ENCODE peak calls at places on chromosomes 7 and 10, in six cellular contexts. T, Q, F, V, S and B are unnamed samples.

GRCh38 chr7:768881-769504 is 41.9 kb upstream of the PRKAR1B start:
- DNase-seq in Q (no peak), S (no peak), F (no peak), T (peak), V (no peak), B (no peak)

GRCh38 chr10:98041352-98042043 is 11.1 kb upstream of the CRTAC1 start:
- DNase-seq in V (peak), T (peak), F (peak), Q (peak), S (peak), B (peak)

GRCh38 chr10:1120761-1121160 is 64.6 kb downstream of the WDR37 start:
- DNase-seq in Q (no peak), S (peak), F (no peak), V (no peak), T (no peak), B (no peak)

GRCh38 chr7:105224884-105225651 is 163.7 kb downstream of the SRPK2 start:
- DNase-seq in Q (peak), F (no peak), V (peak), S (peak), T (no peak), B (peak)

GRCh38 chr7:104962781-104963180 is 51.2 kb upstream of the KMT2E start:
- DNase-seq in S (no peak), V (peak), F (no peak), T (no peak), Q (no peak), B (no peak)

GRCh38 chr10:3754727-3755439 is 30.1 kb downstream of the KLF6 start:
- DNase-seq in S (peak), Q (no peak), T (no peak), F (peak), V (peak), B (no peak)

GRCh38 chr10:29268011-29268410 is 20.9 kb upstream of the LYZL1 start:
- DNase-seq in V (no peak), T (no peak), S (no peak), Q (no peak), F (no peak), B (no peak)

GRCh38 chr10:122525788-122526187 is 34.8 kb upstream of the DMBT1 start:
- DNase-seq in T (no peak), Q (no peak), S (no peak), V (no peak), F (peak), B (peak)

GRCh38 chr10:57694956-57695605 is 572.6 kb downstream of the IPMK start:
- DNase-seq in T (no peak), S (peak), F (no peak), V (peak), Q (no peak), B (no peak)

GRCh38 chr10:71077143-71077581 is 135.2 kb upstream of the UNC5B start:
- DNase-seq in T (no peak), S (no peak), V (peak), Q (no peak), F (no peak), B (no peak)

GRCh38 chr10:31706464-31706863 is 222.2 kb downstream of the ARHGAP12 start:
- DNase-seq in Q (no peak), V (no peak), S (no peak), T (no peak), F (no peak), B (no peak)

DNA sequence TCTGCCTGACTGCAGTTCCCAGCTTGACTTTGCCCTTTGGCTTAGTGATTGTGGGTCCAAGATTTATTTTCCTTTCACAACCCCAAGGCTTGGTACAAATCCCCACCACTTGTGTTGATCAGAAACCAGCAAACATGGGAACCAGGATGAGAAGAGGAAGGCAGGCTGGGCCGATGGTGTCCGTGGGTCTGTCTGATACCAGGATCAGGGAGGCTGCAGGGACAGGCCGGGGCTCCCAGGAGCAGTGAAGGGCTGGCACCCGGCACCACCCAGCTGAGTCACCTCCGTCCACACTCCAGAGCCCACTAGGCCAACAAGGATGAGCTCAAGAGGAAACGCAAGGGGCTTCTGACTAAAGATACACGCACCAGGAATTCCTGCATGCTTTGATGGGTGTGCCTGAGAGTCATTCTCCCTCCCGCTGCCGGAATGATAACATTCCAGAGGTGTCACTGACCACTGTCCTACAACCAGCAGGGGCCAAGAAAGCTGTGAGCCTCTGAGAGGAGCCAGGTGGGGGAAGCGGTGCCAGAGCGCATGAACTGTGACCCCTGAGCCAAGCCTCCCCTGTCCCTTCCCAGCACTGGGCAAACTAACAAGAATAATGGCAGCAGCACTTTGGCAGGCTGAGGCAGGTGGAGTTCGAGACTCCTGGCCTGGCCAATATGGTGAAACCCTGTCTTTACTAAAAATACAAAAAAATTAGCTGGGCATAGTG is 29.2 kb upstream of the PROSER2 start:
- DNase-seq in F (peak), Q (no peak), S (peak), V (peak), T (no peak), B (no peak)
- H2AFZ ChIP-seq in F (no peak), Q (no peak), S (peak), V (peak), T (no peak), B (no peak)

GRCh38 chr10:26372513-26373354 is 65.4 kb upstream of the APBB1IP start:
- DNase-seq in S (no peak), V (no peak), Q (peak), F (no peak), T (no peak), B (no peak)
- H3K4me2 ChIP-seq in S (no peak), V (no peak), Q (peak), F (no peak), T (no peak), B (no peak)

DNA sequence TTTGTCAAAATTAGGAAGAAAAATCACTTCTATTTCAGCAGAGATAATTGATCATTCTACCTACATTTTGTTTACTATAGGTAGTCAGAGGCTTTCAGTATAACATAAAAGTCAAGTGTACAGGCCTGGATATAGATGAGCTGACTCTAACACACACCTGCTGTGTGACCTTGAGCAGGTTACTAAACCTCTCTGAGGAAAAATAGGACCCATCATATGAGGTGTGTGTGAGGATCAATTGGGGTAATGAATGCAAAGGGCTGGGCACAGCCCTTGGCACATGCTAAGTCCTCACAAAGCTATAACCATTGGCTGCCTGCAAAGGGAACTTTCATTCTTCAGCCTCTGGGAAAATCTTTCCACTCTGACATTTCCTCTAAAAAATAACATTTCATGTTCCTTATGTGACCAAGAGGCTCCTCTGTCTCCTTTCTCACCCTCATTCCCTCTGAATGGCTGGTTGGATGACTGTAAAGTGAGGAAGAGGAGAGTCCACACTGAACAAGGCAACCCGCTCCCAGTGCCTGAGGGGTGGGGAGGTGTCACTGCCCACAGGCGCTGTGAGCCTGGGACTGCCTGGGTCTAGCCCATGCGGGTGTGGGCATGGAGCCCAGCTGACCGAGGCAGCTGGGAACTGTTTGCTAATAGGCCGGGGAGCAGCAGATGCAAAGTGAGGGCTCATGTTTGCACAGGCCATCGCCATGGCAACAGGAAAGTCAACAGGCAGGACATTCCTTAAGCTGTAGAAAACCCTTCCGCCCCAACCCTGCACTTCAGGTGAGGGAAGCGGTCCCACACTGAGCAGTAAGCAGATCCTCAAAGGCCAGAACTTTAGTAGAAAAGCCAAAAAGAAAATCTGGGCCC is 36.8 kb downstream of the MYOF start:
- DNase-seq in V (peak), F (peak), Q (peak), S (peak), T (no peak), B (no peak)
- H2AFZ ChIP-seq in V (no peak), F (no peak), Q (no peak), S (no peak), T (no peak), B (no peak)

DNA sequence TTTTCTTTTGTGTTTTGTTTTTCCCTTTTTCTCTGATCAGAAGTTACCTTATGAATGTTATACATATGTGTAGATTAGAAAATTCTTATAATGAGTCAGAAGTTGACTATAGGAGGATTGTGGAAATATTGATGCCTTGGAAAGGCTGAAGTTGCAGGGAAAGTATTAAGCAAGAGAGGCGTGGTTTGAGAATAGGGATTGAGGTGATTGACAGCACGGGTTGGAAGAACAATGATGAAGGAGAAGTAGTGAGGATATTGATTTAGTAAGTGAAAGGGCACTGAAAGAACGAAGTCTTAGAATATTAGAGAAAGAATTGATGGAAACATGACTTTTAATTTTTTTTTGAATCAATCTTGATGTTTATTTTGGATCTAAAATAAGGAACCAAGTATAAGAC is 176.0 kb downstream of the EXOC4 start:
- DNase-seq in Q (no peak), T (no peak), V (no peak), S (no peak), F (no peak), B (no peak)
- H3K4me2 ChIP-seq in Q (no peak), T (no peak), V (no peak), S (no peak), F (no peak), B (no peak)

GRCh38 chr7:19390795-19391194 is 245.6 kb upstream of the FERD3L start:
- DNase-seq in T (no peak), Q (no peak), F (no peak), V (no peak), S (no peak), B (no peak)
- H2AFZ ChIP-seq in T (no peak), Q (no peak), F (no peak), V (no peak), S (no peak), B (no peak)